ENCODE peak calls at places on chromosomes 1 and 21, in five cellular contexts. N, F, I, A and Z are unnamed samples.

GRCh38 chr1:83029050-83029449 is 969.9 kb downstream of the TTLL7 start:
- DNase-seq in N (no peak), F (no peak), I (no peak), A (no peak), Z (no peak)

GRCh38 chr1:181255270-181255929 is 166.9 kb downstream of the IER5 start:
- DNase-seq in N (peak; percentile 19), F (peak; percentile 94), I (peak; percentile 72), A (peak; percentile 58), Z (no peak)

GRCh38 chr1:247812637-247813036 is 11.3 kb downstream of the OR14A16 start:
- DNase-seq in N (no peak), F (no peak), I (no peak), A (no peak), Z (no peak)

GRCh38 chr1:209565759-209566678 is 17.5 kb upstream of the CAMK1G start:
- DNase-seq in N (peak; percentile 69), F (peak; percentile 45), I (peak; percentile 87), A (peak; percentile 62), Z (peak; percentile 32)

GRCh38 chr1:51328279-51328678 is 2.1 kb downstream of the TTC39A start:
- DNase-seq in N (no peak), F (peak; percentile 16), I (no peak), A (no peak), Z (no peak)

GRCh38 chr1:167904641-167905040 is 9.3 kb downstream of the ADCY10 start:
- DNase-seq in N (no peak), F (no peak), I (no peak), A (peak; percentile 59), Z (no peak)

GRCh38 chr1:230581446-230582079 is 60.7 kb upstream of the COG2 start:
- DNase-seq in N (no peak), F (no peak), I (no peak), A (no peak), Z (no peak)

GRCh38 chr1:65317866-65318653 is 8.7 kb downstream of the DNAJC6 start:
- DNase-seq in N (no peak), F (no peak), I (no peak), A (no peak), Z (no peak)

GRCh38 chr1:90839323-90839722 is 122.2 kb upstream of the BARHL2 start:
- DNase-seq in N (no peak), F (no peak), I (no peak), A (no peak), Z (no peak)

DNA sequence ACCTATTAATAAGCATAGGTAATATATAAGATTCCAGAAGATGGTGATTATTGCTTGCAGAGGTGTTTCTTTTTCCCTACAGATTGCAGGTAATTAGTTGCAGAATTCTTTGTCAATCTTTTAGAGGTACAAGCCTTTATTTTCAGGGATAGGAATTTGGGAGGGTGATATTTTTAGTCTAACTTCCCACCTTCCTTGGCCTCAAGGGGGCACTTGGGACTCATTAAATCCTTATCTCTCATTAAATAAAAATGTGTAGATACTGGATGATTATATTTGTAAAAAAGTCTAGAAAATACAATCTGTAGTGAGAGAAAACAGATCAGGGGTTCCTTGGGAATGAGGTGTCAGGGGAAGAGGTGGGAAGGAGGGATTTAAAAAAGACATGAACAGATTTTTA is 179.2 kb downstream of the PATJ start:
- DNase-seq in N (no peak), F (no peak), I (no peak), A (no peak), Z (no peak)
- TF ChIP-seq CTCF in N (no peak), F (peak; percentile 26), I (no peak), A (no peak), Z (no peak)

GRCh38 chr1:217135569-217135915 is 412.3 kb upstream of the ESRRG start:
- DNase-seq in N (no peak), F (no peak), I (no peak), A (no peak), Z (no peak)

GRCh38 chr1:217134857-217135568 is 411.8 kb upstream of the ESRRG start:
- DNase-seq in N (no peak), F (no peak), I (peak; percentile 16), A (no peak), Z (no peak)

GRCh38 chr1:217137210-217137871 is 414.1 kb upstream of the ESRRG start:
- DNase-seq in N (no peak), F (no peak), I (peak; percentile 42), A (no peak), Z (no peak)

GRCh38 chr1:217136895-217137205 is 413.6 kb upstream of the ESRRG start:
- DNase-seq in N (no peak), F (no peak), I (no peak), A (no peak), Z (no peak)

GRCh38 chr1:217135987-217136894 is 413.0 kb upstream of the ESRRG start:
- DNase-seq in N (no peak), F (no peak), I (no peak), A (no peak), Z (no peak)
- H3K27me3 ChIP-seq in N (peaks cover 36% of the 10 kb centered on the region), F (peaks cover 81% of the 10 kb centered on the region), I (no peaks in the 10 kb centered on the region), A (peaks cover 55% of the 10 kb centered on the region), Z (peaks cover 14% of the 10 kb centered on the region)

GRCh38 chr21:33207471-33208149 is 22.1 kb upstream of the IFNAR2 start:
- DNase-seq in N (no peak), F (no peak), I (no peak), A (no peak), Z (no peak)
- H3K27ac ChIP-seq in N (no peak overlapping the region), F (no peak overlapping the region), I (no peak overlapping the region), A (no peak overlapping the region), Z (no peak overlapping the region)

GRCh38 chr1:8814870-8815269 is 2.6 kb downstream of the RERE start:
- DNase-seq in N (no peak), F (no peak), I (peak; percentile 40), A (peak; percentile 55), Z (no peak)
- TF ChIP-seq CTCF in N (no peak), F (no peak), I (peak; percentile 47), A (no peak), Z (no peak)

DNA sequence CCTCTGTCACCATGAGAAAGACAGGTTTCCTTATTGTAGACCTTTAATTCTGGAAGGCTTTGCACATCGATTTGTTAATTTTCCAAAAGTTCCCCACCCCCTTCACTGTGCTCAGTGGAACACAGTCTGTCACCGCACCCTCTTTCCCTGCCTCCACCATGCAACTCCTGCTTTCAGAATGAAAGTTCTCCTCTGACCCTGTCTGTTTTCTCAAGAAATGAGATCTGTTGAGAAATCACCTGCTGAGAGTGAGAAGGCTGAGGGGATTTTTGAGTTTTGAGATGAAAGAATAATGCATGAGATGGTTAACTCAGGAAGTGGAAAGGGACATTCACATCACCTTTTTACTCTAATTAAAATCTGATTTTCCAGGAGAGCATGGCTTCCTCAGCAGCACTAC is 99.6 kb downstream of the CYYR1 start:
- DNase-seq in N (no peak), F (no peak), I (no peak), A (no peak), Z (no peak)
- H3K27me3 ChIP-seq in N (no peaks in the 10 kb centered on the region), F (no peaks in the 10 kb centered on the region), I (no peaks in the 10 kb centered on the region), A (no peaks in the 10 kb centered on the region), Z (no peaks in the 10 kb centered on the region)

GRCh38 chr1:112672842-112673241 is 1.6 kb upstream of the MOV10 start:
- DNase-seq in N (no peak), F (no peak), I (no peak), A (no peak), Z (no peak)
- H3K27ac ChIP-seq in N (no peak overlapping the region), F (no peak overlapping the region), I (no peak overlapping the region), A (no peak overlapping the region), Z (peak overlapping the region; percentile 11)

GRCh38 chr1:184208622-184209021 is 157.1 kb downstream of the TSEN15 start:
- DNase-seq in N (no peak), F (no peak), I (no peak), A (no peak), Z (no peak)

GRCh38 chr1:184212649-184213314 is 161.3 kb downstream of the TSEN15 start:
- DNase-seq in N (peak; percentile 65), F (peak; percentile 69), I (no peak), A (no peak), Z (no peak)

GRCh38 chr1:184210048-184210447 is 158.5 kb downstream of the TSEN15 start:
- DNase-seq in N (no peak), F (no peak), I (peak; percentile 21), A (no peak), Z (no peak)

GRCh38 chr1:184214128-184214527 is 162.6 kb downstream of the TSEN15 start:
- DNase-seq in N (no peak), F (no peak), I (peak; percentile 20), A (no peak), Z (no peak)

GRCh38 chr1:184210822-184211221 is 159.3 kb downstream of the TSEN15 start:
- DNase-seq in N (no peak), F (no peak), I (no peak), A (no peak), Z (no peak)
- TF ChIP-seq CTCF in N (no peak), F (peak; percentile 7), I (no peak), A (no peak), Z (no peak)

GRCh38 chr1:18325151-18325550 is 155.6 kb upstream of the KLHDC7A start:
- DNase-seq in N (no peak), F (no peak), I (no peak), A (no peak), Z (no peak)

GRCh38 chr1:18326171-18326950 is 154.4 kb upstream of the KLHDC7A start:
- DNase-seq in N (no peak), F (no peak), I (no peak), A (no peak), Z (no peak)

GRCh38 chr1:18323259-18323658 is 157.5 kb upstream of the KLHDC7A start:
- DNase-seq in N (no peak), F (no peak), I (no peak), A (no peak), Z (no peak)

GRCh38 chr1:18322353-18323032 is 158.2 kb upstream of the KLHDC7A start:
- DNase-seq in N (no peak), F (no peak), I (no peak), A (no peak), Z (no peak)

DNA sequence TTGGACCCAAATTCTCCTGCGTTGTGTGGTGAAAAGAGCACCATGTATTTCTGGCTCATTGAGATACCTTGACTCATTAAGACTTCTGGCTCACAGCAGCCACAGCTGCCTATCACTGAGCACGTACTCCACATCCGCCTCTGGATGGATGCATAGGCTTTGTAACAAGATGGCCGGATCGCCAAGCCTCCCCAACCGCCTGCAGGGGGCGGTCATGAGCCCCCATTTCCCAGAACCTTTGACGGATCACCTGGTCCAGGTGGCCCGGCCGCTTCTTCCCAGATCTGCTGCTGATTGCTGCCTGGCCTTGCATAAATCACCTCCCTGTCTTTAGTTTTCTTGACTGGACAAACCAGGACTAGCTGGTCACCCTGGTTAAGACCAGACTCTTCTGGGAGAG is 156.5 kb upstream of the KLHDC7A start:
- DNase-seq in N (no peak), F (no peak), I (no peak), A (no peak), Z (no peak)
- H3K27me3 ChIP-seq in N (peaks cover 6% of the 10 kb centered on the region), F (no peaks in the 10 kb centered on the region), I (no peaks in the 10 kb centered on the region), A (no peaks in the 10 kb centered on the region), Z (no peaks in the 10 kb centered on the region)